ENCODE peak calls at places on chromosomes 2 and 18, in nine cellular contexts. P, A, V, X, T, E, O, H and N are unnamed samples.

GRCh38 chr18:76658627-76659026 is 163.6 kb upstream of the ZNF516 start:
- DNase-seq in H (peak; percentile 67), X (no peak), A (no peak), P (no peak), V (peak; percentile 56), E (no peak), O (no peak), T (no peak), N (no peak)

GRCh38 chr2:191218292-191218898 is 26.8 kb upstream of the MYO1B start:
- DNase-seq in X (peak; percentile 7), T (peak; percentile 35), P (no peak), A (peak; percentile 30), H (peak; percentile 68), O (no peak), V (peak; percentile 72), E (peak; percentile 77), N (peak; percentile 59)

GRCh38 chr2:149562304-149562703 is 25.3 kb downstream of the MMADHC start:
- DNase-seq in X (no peak), A (peak; percentile 89), V (no peak), E (peak; percentile 49), O (no peak), H (no peak), P (no peak), T (no peak), N (no peak)

GRCh38 chr18:68925268-68925667 is 127.4 kb downstream of the CCDC102B start:
- DNase-seq in E (no peak), V (no peak), X (no peak), O (no peak), P (no peak), T (peak; percentile 37), A (no peak), H (no peak), N (no peak)

GRCh38 chr2:205699554-205700289 is 17.4 kb downstream of the NRP2 start:
- DNase-seq in H (no peak), X (no peak), T (no peak), A (no peak), E (no peak), V (no peak), P (no peak), O (no peak), N (no peak)

GRCh38 chr2:221533299-221533698 is 38.8 kb downstream of the EPHA4 start:
- DNase-seq in V (no peak), H (no peak), A (no peak), P (no peak), E (no peak), O (no peak), T (peak; percentile 18), X (no peak), N (no peak)

GRCh38 chr2:219530048-219530963 is 13.3 kb downstream of the CHPF start:
- DNase-seq in A (peak; percentile 73), P (peak; percentile 85), H (peak; percentile 96), O (peak; percentile 79), E (peak; percentile 90), T (peak; percentile 85), V (peak; percentile 97), X (peak; percentile 89), N (peak; percentile 64)

GRCh38 chr2:239062743-239063142 is 214.9 kb downstream of the TWIST2 start:
- DNase-seq in H (no peak), E (no peak), T (no peak), P (no peak), X (no peak), O (no peak), A (no peak), V (no peak), N (no peak)

GRCh38 chr18:61394983-61395382 is 61.8 kb downstream of the CDH20 start:
- DNase-seq in A (no peak), E (no peak), O (no peak), X (no peak), H (no peak), P (no peak), V (no peak), T (no peak), N (no peak)

GRCh38 chr2:27016801-27017325 is 15.9 kb upstream of the TMEM214 start:
- DNase-seq in X (peak; percentile 32), H (peak; percentile 60), V (peak; percentile 58), A (peak; percentile 45), P (peak; percentile 50), O (no peak), T (peak; percentile 90), E (peak; percentile 84), N (peak; percentile 31)

GRCh38 chr2:240567872-240568677 is at the start of gene RNPEPL1:
- DNase-seq in T (peak; percentile 64), O (no peak), A (peak; percentile 32), V (peak; percentile 51), H (peak; percentile 69), X (peak; percentile 48), P (peak; percentile 81), E (peak; percentile 60), N (peak; percentile 25)

GRCh38 chr2:74867841-74868658 is 34.1 kb downstream of the HK2 start:
- DNase-seq in P (no peak), H (no peak), A (no peak), O (no peak), T (no peak), V (no peak), X (no peak), E (no peak), N (peak; percentile 61)

GRCh38 chr2:196131384-196131861 is 40.0 kb downstream of the STK17B start:
- DNase-seq in V (no peak), A (no peak), O (peak; percentile 70), E (peak; percentile 93), T (no peak), X (peak; percentile 51), P (no peak), H (no peak), N (no peak)

GRCh38 chr18:10875836-10876235 is 273.5 kb downstream of the PIEZO2 start:
- DNase-seq in T (no peak), A (no peak), P (no peak), O (no peak), E (no peak), V (no peak), X (no peak), H (no peak), N (no peak)

GRCh38 chr18:59988098-59988706 is 88.4 kb downstream of the PMAIP1 start:
- DNase-seq in A (peak; percentile 67), T (peak; percentile 46), V (peak; percentile 49), X (peak; percentile 20), P (no peak), E (peak; percentile 30), H (peak; percentile 56), O (peak; percentile 13), N (no peak)

GRCh38 chr2:197890160-197890559 is 85.8 kb downstream of the PLCL1 start:
- DNase-seq in X (no peak), T (no peak), A (peak; percentile 25), P (no peak), E (no peak), V (no peak), O (no peak), H (no peak), N (no peak)

GRCh38 chr2:142325870-142326269 is 195.1 kb upstream of the LRP1B start:
- DNase-seq in X (no peak), H (no peak), O (no peak), E (no peak), V (no peak), A (peak; percentile 21), T (peak; percentile 23), P (no peak), N (no peak)

GRCh38 chr2:233193738-233194137 is 57.7 kb upstream of the ATG16L1 start:
- DNase-seq in T (no peak), P (no peak), E (no peak), X (no peak), O (no peak), V (no peak), H (no peak), A (no peak), N (no peak)

GRCh38 chr2:196242131-196242620 is 70.8 kb upstream of the STK17B start:
- DNase-seq in V (no peak), E (no peak), X (no peak), T (no peak), P (no peak), O (no peak), A (no peak), H (no peak), N (peak; percentile 54)

GRCh38 chr2:223692227-223692947 is 90.2 kb upstream of the SCG2 start:
- DNase-seq in E (peak; percentile 73), T (peak; percentile 59), A (no peak), P (no peak), V (peak; percentile 45), H (peak; percentile 20), X (no peak), O (no peak), N (peak; percentile 64)

GRCh38 chr2:159133795-159134194 is 152.7 kb downstream of the WDSUB1 start:
- DNase-seq in O (no peak), P (no peak), T (no peak), V (no peak), X (no peak), E (no peak), H (no peak), A (no peak), N (no peak)

GRCh38 chr18:80022613-80023012 is 11.6 kb upstream of the RBFA start:
- DNase-seq in H (no peak), X (no peak), O (no peak), E (no peak), V (no peak), P (no peak), T (peak; percentile 36), A (peak; percentile 4), N (no peak)

GRCh38 chr18:61992285-61992684 is 99.5 kb upstream of the RNF152 start:
- DNase-seq in H (no peak), A (no peak), V (no peak), E (no peak), X (no peak), O (no peak), P (no peak), T (no peak), N (peak; percentile 55)

GRCh38 chr2:34836361-34836760 is 1237.3 kb upstream of the FAM98A start:
- DNase-seq in O (no peak), X (no peak), A (no peak), T (no peak), P (no peak), E (no peak), H (no peak), V (no peak), N (no peak)

GRCh38 chr2:240525802-240526201 is 32.0 kb downstream of the ANKMY1 start:
- DNase-seq in A (no peak), V (no peak), T (no peak), P (no peak), O (no peak), E (no peak), X (no peak), H (no peak), N (no peak)

GRCh38 chr2:88614497-88615157 is 12.6 kb downstream of the EIF2AK3 start:
- DNase-seq in T (no peak), O (no peak), E (no peak), H (no peak), X (no peak), V (no peak), P (no peak), A (no peak), N (no peak)

GRCh38 chr2:98380203-98380535 is 33.9 kb downstream of the CNGA3 start:
- DNase-seq in P (no peak), H (no peak), A (no peak), T (no peak), O (no peak), V (no peak), E (no peak), X (no peak), N (no peak)

GRCh38 chr2:201918981-201919380 is 112.6 kb downstream of the CDK15 start:
- DNase-seq in V (no peak), A (no peak), X (no peak), P (no peak), T (no peak), E (no peak), O (no peak), H (no peak), N (no peak)

GRCh38 chr2:18740428-18740827 is 151.1 kb upstream of the NT5C1B start:
- DNase-seq in O (no peak), V (no peak), T (no peak), P (no peak), H (no peak), X (no peak), E (no peak), A (no peak), N (peak; percentile 76)

GRCh38 chr2:100197643-100198153 is 55.3 kb upstream of the AFF3 start:
- DNase-seq in E (no peak), O (no peak), T (no peak), H (peak; percentile 75), X (no peak), P (no peak), A (no peak), V (peak; percentile 56), N (no peak)

GRCh38 chr2:1842945-1843344 is 98.6 kb upstream of the PXDN start:
- DNase-seq in X (no peak), T (no peak), E (no peak), A (no peak), V (no peak), P (no peak), H (no peak), O (no peak), N (no peak)